ENCODE peak calls at places on chromosome 16, in five cellular contexts. B, A, T, K and V are unnamed samples.

GRCh38 chr16:31350275-31351005 is 4.5 kb upstream of the ITGAX start:
- DNase-seq in B (no peak), A (peak), T (no peak), K (no peak), V (no peak)

GRCh38 chr16:49734330-49734729 is 121.6 kb downstream of the ZNF423 start:
- DNase-seq in B (peak), A (peak), T (no peak), K (no peak), V (no peak)

GRCh38 chr16:11404608-11405007 is 59.3 kb downstream of the RMI2 start:
- DNase-seq in B (no peak), A (no peak), T (no peak), K (no peak), V (no peak)

GRCh38 chr16:75323198-75323597 is 71.8 kb upstream of the BCAR1 start:
- DNase-seq in B (no peak), A (no peak), T (no peak), K (no peak), V (no peak)

GRCh38 chr16:2698996-2699750 is 16.9 kb downstream of the KCTD5 start:
- DNase-seq in B (no peak), A (no peak), T (no peak), K (no peak), V (no peak)

GRCh38 chr16:57688987-57689771 is 5.4 kb upstream of the DRC7 start:
- DNase-seq in B (peak), A (no peak), T (peak), K (no peak), V (no peak)

GRCh38 chr16:46649571-46649970 is 28.4 kb upstream of the SHCBP1 start:
- DNase-seq in B (peak), A (no peak), T (no peak), K (no peak), V (no peak)

GRCh38 chr16:22264786-22265185 is 32.4 kb upstream of the POLR3E start:
- DNase-seq in B (no peak), A (no peak), T (no peak), K (no peak), V (no peak)

GRCh38 chr16:58197314-58198012 is 443 bp downstream of the CSNK2A2 start:
- DNase-seq in B (no peak), A (no peak), T (no peak), K (no peak), V (no peak)

GRCh38 chr16:2473999-2474876 is 689 bp upstream of the TBC1D24 start:
- DNase-seq in B (peak), A (peak), T (peak), K (peak), V (peak)

GRCh38 chr16:67967183-67967955 is 1.1 kb downstream of the SLC12A4 start:
- DNase-seq in B (no peak), A (no peak), T (no peak), K (no peak), V (peak)

GRCh38 chr16:14004719-14005315 is 66.3 kb upstream of the MRTFB start:
- DNase-seq in B (no peak), A (no peak), T (no peak), K (no peak), V (no peak)

GRCh38 chr16:26988186-26988585 is 78.5 kb upstream of the C16orf82 start:
- DNase-seq in B (no peak), A (no peak), T (no peak), K (no peak), V (peak)

GRCh38 chr16:14309906-14310305 is 238.8 kb downstream of the MRTFB start:
- DNase-seq in B (no peak), A (no peak), T (no peak), K (peak), V (no peak)

GRCh38 chr16:78985736-78986605 is 614.6 kb downstream of the MAF start:
- DNase-seq in B (no peak), A (no peak), T (no peak), K (no peak), V (no peak)

GRCh38 chr16:47374629-47375028 is 86.2 kb downstream of the ITFG1 start:
- DNase-seq in B (no peak), A (no peak), T (no peak), K (no peak), V (no peak)

GRCh38 chr16:67481561-67482259 is 753 bp upstream of the ATP6V0D1 start:
- DNase-seq in B (peak), A (peak), T (peak), K (no peak), V (peak)

GRCh38 chr16:57019746-57020145 is 30.4 kb downstream of the NLRC5 start:
- DNase-seq in B (no peak), A (no peak), T (no peak), K (no peak), V (no peak)

GRCh38 chr16:47132310-47132709 is 11.4 kb downstream of the NETO2 start:
- DNase-seq in B (no peak), A (no peak), T (no peak), K (no peak), V (no peak)

GRCh38 chr16:77961811-77962210 is 60.5 kb upstream of the CLEC3A start:
- DNase-seq in B (no peak), A (no peak), T (no peak), K (no peak), V (no peak)

GRCh38 chr16:24253192-24253591 is 2.9 kb upstream of the CACNG3 start:
- DNase-seq in B (peak), A (peak), T (no peak), K (peak), V (peak)

GRCh38 chr16:1979271-1980025 is 1.8 kb downstream of the NOXO1 start:
- DNase-seq in B (peak), A (peak), T (peak), K (no peak), V (peak)

GRCh38 chr16:69448470-69449193 is 24.2 kb downstream of the CYB5B start:
- DNase-seq in B (peak), A (no peak), T (no peak), K (peak), V (no peak)

GRCh38 chr16:56279132-56279531 is 87.8 kb downstream of the GNAO1 start:
- DNase-seq in B (no peak), A (no peak), T (peak), K (no peak), V (peak)

GRCh38 chr16:89924298-89924924 is 1.3 kb downstream of the TUBB3 start:
- DNase-seq in B (peak), A (no peak), T (no peak), K (peak), V (no peak)

GRCh38 chr16:9099131-9099625 is 7.7 kb downstream of the HAPSTR1 start:
- DNase-seq in B (no peak), A (no peak), T (peak), K (no peak), V (no peak)

GRCh38 chr16:70158261-70158939 is 15.2 kb upstream of the CLEC18C start:
- DNase-seq in B (no peak), A (peak), T (no peak), K (peak), V (peak)

GRCh38 chr16:19429271-19429670 is 11.6 kb downstream of the TMC5 start:
- DNase-seq in B (peak), A (no peak), T (peak), K (peak), V (no peak)

DNA sequence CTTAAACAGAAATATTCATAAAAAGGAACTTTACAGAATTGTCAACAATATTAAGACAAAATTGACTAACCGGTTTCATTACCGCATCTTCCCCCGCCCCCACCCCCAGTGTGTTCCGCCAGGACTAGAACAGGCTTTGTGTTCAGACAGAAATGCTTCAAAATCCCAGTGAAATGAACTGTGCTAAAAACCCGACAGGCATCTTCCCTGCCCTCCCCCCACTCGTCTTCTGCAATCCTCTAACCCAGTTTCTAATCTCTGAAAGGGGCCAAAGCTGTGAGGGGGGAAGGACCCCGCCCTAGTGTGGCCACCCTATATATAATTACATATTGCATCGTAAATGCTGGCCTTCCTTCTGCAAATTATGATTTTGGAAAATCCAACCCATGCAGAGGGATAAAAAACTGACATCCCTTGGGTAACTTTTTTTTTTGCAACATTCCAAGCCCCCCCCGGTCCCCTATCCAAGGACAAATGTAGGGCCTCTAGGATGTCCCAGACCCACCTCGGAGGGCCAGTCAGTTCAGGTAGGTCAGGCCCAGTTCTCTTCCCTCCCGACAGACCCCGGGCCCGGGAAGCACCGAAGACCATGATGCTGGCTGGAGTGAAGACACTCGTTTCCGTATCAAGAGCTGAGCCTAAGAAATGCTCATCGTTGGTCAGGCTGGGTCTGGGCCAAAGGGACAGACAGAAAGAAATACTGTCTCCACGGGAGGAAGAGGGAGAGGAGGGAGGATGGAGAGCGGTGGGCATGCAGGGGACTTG is 1.2 kb upstream of the ROGDI start:
- DNase-seq in B (no peak), A (no peak), T (no peak), K (no peak), V (no peak)
- H3K27ac ChIP-seq in B (peak), A (peak), T (no peak), K (no peak), V (no peak)

GRCh38 chr16:51522902-51523301 is 371.8 kb upstream of the SALL1 start:
- DNase-seq in B (peak), A (no peak), T (no peak), K (no peak), V (no peak)

GRCh38 chr16:51526622-51527021 is 375.6 kb upstream of the SALL1 start:
- DNase-seq in B (no peak), A (no peak), T (no peak), K (no peak), V (no peak)

GRCh38 chr16:51524070-51524469 is 373.0 kb upstream of the SALL1 start:
- DNase-seq in B (no peak), A (no peak), T (no peak), K (no peak), V (no peak)

GRCh38 chr16:51523400-51523799 is 372.3 kb upstream of the SALL1 start:
- DNase-seq in B (no peak), A (no peak), T (no peak), K (peak), V (no peak)

DNA sequence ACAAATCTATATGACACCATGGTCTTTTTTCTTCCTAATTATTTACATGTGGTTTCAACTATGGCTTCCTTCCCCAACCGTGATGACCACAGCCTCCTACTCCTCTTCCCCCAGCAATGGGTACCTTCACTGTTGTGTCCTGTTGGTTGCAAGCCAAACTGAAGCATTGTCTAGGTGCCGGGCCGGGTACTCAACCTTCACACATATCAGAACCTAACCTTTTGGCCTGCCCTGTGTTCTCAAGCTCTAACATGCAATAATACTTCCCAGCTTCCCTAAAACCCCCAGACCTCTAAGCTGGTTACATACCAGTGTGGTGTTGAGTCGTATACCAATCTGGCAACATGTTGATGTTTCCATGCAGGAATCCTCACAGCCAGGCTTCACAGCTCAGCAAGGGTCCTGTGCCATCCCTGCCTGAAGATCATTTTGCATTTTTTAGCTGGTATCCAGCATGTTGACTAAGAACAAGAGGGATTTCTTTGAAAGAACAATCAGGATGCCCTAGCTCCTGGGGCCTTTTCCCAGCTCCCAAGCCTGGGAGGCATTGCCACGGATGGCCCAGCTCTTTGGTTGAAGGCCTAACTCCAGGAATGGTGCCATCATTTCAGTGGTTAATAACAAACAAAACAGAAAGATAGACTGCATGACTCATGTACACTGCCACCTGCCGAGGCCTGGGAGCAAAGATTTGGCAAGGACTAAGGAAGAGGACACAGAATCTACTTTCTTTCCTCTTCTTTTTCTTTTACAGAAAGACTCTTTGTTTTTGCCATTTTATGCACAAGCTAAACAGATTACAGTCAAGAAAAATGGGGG is 373.7 kb upstream of the SALL1 start:
- DNase-seq in B (peak), A (no peak), T (no peak), K (peak), V (no peak)
- TF ChIP-seq CTCF in B (peak), A (no peak), T (no peak), K (peak), V (no peak)

GRCh38 chr16:28491970-28492474 is at the start of gene CLN3:
- DNase-seq in B (peak), A (peak), T (peak), K (peak), V (peak)
- TF ChIP-seq POLR2A in B (peak), A (no peak), T (no peak), K (no peak), V (no peak)

DNA sequence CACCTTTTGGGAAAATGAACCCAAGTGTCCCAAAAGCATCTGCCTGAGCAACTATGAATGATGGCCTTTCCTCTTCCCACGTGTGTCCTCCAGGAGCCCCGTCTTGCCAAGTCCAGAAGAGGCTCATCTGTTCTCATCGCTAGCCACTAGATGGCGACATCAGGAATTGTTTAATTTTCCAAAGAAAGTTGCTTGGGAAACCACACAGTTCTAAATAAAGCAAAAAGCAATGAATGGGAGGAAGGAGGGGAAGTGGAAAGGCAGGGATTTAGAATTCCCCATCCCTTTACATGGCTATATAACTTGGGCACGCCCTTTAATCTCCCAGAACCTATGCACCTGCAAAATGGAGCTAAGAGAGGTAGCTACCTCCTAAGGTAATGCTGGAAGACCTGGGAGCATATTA is 9.0 kb upstream of the CDH5 start:
- DNase-seq in B (peak), A (peak), T (peak), K (peak), V (peak)
- H3K27ac ChIP-seq in B (no peak), A (no peak), T (no peak), K (no peak), V (no peak)

GRCh38 chr16:88839026-88839529 is 17.7 kb downstream of the GALNS start:
- DNase-seq in B (no peak), A (no peak), T (no peak), K (peak), V (no peak)
- TF ChIP-seq CTCF in B (no peak), A (no peak), T (no peak), K (no peak), V (no peak)

DNA sequence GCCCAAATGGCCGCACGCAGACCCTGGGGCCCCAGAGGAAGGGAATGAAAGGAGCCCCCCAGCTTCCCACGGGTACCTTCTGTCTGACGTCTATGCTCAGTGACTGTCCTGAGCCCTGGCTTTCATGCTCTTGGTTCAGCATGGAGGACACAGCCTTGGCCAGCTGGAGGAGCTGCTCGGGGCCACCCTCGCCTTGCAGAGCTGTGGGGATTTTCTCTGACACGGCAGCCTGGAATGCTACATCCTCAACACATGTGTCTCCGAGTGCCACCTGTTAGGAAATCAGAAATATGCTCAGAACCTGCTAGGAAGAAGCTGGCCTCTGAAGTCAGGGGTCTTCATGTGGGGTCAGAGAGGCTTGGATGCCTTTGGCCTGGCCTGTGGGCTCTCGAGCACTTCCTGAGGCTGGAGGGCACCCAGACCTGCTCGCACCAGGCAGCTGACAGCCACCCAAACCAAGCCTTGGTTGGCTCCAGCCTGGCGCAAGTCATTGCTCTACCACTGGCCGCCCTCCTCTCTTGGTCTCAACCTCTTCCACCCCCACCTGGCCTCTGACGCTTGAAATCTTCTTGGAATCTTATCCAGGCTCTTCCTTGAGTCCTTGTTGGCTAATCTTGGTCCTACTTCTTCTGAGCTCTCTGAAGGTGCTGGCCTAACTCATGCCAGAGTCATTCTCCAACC is 63.7 kb upstream of the BCO1 start:
- DNase-seq in B (no peak), A (no peak), T (no peak), K (peak), V (no peak)
- TF ChIP-seq POLR2A in B (no peak), A (no peak), T (no peak), K (no peak), V (no peak)

GRCh38 chr16:72976047-72976746 is 71.7 kb downstream of the ZFHX3 start:
- DNase-seq in B (no peak), A (no peak), T (no peak), K (no peak), V (no peak)
- H3K27ac ChIP-seq in B (no peak), A (no peak), T (no peak), K (no peak), V (no peak)

GRCh38 chr16:85564277-85565051 is 48.7 kb upstream of the GSE1 start:
- DNase-seq in B (peak), A (no peak), T (no peak), K (peak), V (no peak)
- TF ChIP-seq CTCF in B (peak), A (no peak), T (no peak), K (peak), V (no peak)

DNA sequence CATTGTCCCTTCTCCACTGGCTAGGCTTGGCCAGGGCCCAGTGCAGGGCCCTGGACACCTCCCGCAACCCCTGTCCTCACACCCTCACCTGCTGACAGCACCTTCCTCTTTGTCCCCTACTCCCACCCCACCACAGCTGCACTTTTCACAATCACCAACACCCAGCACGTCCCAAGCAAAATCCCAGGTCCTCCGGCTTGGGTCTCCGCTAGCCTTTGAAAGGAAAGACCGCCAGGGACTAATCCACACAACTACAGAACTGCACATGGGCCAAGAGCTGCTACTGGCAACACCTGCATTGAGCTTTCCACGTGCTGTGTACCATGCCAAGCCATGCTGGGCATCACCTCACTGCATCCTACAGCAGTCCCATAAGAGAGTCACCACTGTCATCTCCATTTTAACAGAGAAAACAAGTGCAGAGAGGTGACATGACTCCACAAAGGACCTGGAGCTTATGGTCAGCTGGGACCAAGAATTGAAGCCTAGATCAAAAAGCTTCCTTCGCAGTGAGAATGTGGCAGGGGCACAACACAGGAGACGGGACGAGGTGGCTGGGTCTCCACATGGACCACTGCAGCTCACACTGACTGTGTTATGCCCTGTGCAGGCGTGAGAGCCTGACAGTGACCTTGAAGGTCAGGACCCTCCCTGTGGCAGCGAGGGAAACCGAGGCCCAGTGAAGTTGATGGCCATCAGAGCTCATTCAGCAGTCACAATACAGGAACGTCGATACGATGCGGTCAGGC is 22.5 kb downstream of the FBXO31 start:
- DNase-seq in B (no peak), A (no peak), T (no peak), K (no peak), V (no peak)
- TF ChIP-seq POLR2A in B (no peak), A (no peak), T (no peak), K (no peak), V (no peak)

GRCh38 chr16:16095646-16096045 is 127.6 kb downstream of the ABCC6 start:
- DNase-seq in B (no peak), A (no peak), T (no peak), K (no peak), V (no peak)
- H3K27ac ChIP-seq in B (peak), A (peak), T (peak), K (peak), V (peak)